ENCODE peak calls at places on chromosomes 7 and 10, in four cellular contexts. B, N, V and P are unnamed samples.

GRCh38 chr7:135100856-135101255 is 47.0 kb upstream of the TMEM140 start:
- DNase-seq in B (no peak), N (no peak), V (peak), P (no peak)

GRCh38 chr10:130491698-130492050 is 355.5 kb downstream of the GLRX3 start:
- DNase-seq in N (no peak), B (no peak), V (no peak), P (no peak)

GRCh38 chr10:119199231-119199992 is 8.0 kb upstream of the GRK5 start:
- DNase-seq in N (peak), V (no peak), B (no peak), P (peak)

GRCh38 chr7:92246363-92247101 is 758 bp downstream of the ANKIB1 start:
- DNase-seq in N (peak), B (no peak), V (no peak), P (peak)

GRCh38 chr7:2037301-2037804 is 195.4 kb downstream of the MAD1L1 start:
- DNase-seq in V (no peak), B (peak), N (no peak), P (no peak)

GRCh38 chr10:16995867-16996529 is 133.6 kb downstream of the CUBN start:
- DNase-seq in N (no peak), B (no peak), V (no peak), P (no peak)

GRCh38 chr7:23239709-23240108 is 6.9 kb upstream of the GPNMB start:
- DNase-seq in V (no peak), N (no peak), B (no peak), P (no peak)

GRCh38 chr10:89295597-89295996 is 6.2 kb upstream of the IFIT2 start:
- DNase-seq in B (no peak), N (no peak), V (peak), P (no peak)

GRCh38 chr10:61110188-61110844 is 166.3 kb upstream of the RHOBTB1 start:
- DNase-seq in V (peak), B (no peak), N (no peak), P (no peak)

GRCh38 chr10:60532691-60533468 is 143.2 kb upstream of the ANK3 start:
- DNase-seq in V (no peak), N (no peak), B (no peak), P (no peak)

GRCh38 chr7:39750253-39750994 is 127.1 kb downstream of the RALA start:
- DNase-seq in N (no peak), V (no peak), B (no peak), P (no peak)

GRCh38 chr10:129094813-129095212 is 372.2 kb upstream of the MGMT start:
- DNase-seq in V (no peak), B (no peak), N (no peak), P (no peak)

GRCh38 chr10:110151467-110151866 is 55.9 kb upstream of the MXI1 start:
- DNase-seq in B (peak), N (no peak), V (no peak), P (no peak)

GRCh38 chr10:104688251-104688650 is 47.2 kb downstream of the SORCS3 start:
- DNase-seq in B (no peak), V (no peak), N (peak), P (peak)

GRCh38 chr7:98215561-98216495 is 4.6 kb downstream of the BHLHA15 start:
- DNase-seq in N (no peak), B (peak), V (no peak), P (no peak)

GRCh38 chr10:5034588-5034987 is 30.9 kb upstream of the AKR1C2 start:
- DNase-seq in B (no peak), N (no peak), V (no peak), P (no peak)

GRCh38 chr7:128347573-128348147 is 4.0 kb upstream of the RBM28 start:
- DNase-seq in V (no peak), N (peak), B (no peak), P (peak)

GRCh38 chr10:68125770-68126169 is 16.5 kb downstream of the MYPN start:
- DNase-seq in V (no peak), B (no peak), N (no peak), P (no peak)

GRCh38 chr10:43123361-43124093 is 14.7 kb upstream of the CSGALNACT2 start:
- DNase-seq in B (peak), V (no peak), N (no peak), P (no peak)

GRCh38 chr7:74220229-74220628 is 10.4 kb downstream of the LAT2 start:
- DNase-seq in N (no peak), V (no peak), B (no peak), P (no peak)

GRCh38 chr10:11835704-11836103 is 12.5 kb downstream of the PROSER2 start:
- DNase-seq in N (no peak), V (no peak), B (no peak), P (no peak)

GRCh38 chr7:93944673-93945072 is 23.1 kb downstream of the GNG11 start:
- DNase-seq in V (no peak), N (no peak), B (no peak), P (no peak)

GRCh38 chr10:77529050-77529576 is 108.5 kb downstream of the KCNMA1 start:
- DNase-seq in N (no peak), B (no peak), V (no peak), P (no peak)

GRCh38 chr7:20172736-20173334 is 44.3 kb downstream of the MACC1 start:
- DNase-seq in V (no peak), B (no peak), N (peak), P (peak)